ENCODE peak calls at places on chromosomes 13 and 19, in eight cellular contexts. One of them, this sample, is unnamed.
A peak's percentile ranks its signal among the peaks of the same experiment; 100 is the strongest.

GRCh38 chr19:6393982-6394412 is 1.0 kb upstream of the GTF2F1 start:
- DNase-seq in GM12865: no peak
- DNase-seq in HFF-Myc: no peak
- DNase-seq in stomach: no peak
- DNase-seq in lower lobe of right lung: no peak
- DNase-seq in AG04450: no peak
- DNase-seq in pancreas: peak; percentile 86
- DNase-seq in body of pancreas: no peak
- DNase-seq in this sample: no peak

GRCh38 chr13:112814905-112815585 is 125.2 kb downstream of the ATP11A start:
- DNase-seq in GM12865: no peak
- DNase-seq in HFF-Myc: no peak
- DNase-seq in stomach: peak; percentile 27
- DNase-seq in lower lobe of right lung: peak; percentile 62
- DNase-seq in AG04450: no peak
- DNase-seq in pancreas: no peak
- DNase-seq in body of pancreas: no peak
- DNase-seq in this sample: no peak

GRCh38 chr13:42066542-42066941 is 18.1 kb downstream of the DGKH start:
- DNase-seq in GM12865: no peak
- DNase-seq in HFF-Myc: no peak
- DNase-seq in stomach: no peak
- DNase-seq in lower lobe of right lung: no peak
- DNase-seq in AG04450: peak; percentile 84
- DNase-seq in pancreas: no peak
- DNase-seq in body of pancreas: no peak
- DNase-seq in this sample: peak; percentile 56

GRCh38 chr19:29685326-29685725 is 20.1 kb downstream of the PLEKHF1 start:
- DNase-seq in GM12865: no peak
- DNase-seq in HFF-Myc: no peak
- DNase-seq in stomach: no peak
- DNase-seq in lower lobe of right lung: no peak
- DNase-seq in AG04450: no peak
- DNase-seq in pancreas: no peak
- DNase-seq in body of pancreas: no peak
- DNase-seq in this sample: no peak

GRCh38 chr13:34467450-34468083 is 474.5 kb upstream of the NBEA start:
- DNase-seq in GM12865: no peak
- DNase-seq in HFF-Myc: no peak
- DNase-seq in stomach: no peak
- DNase-seq in lower lobe of right lung: no peak
- DNase-seq in AG04450: no peak
- DNase-seq in pancreas: no peak
- DNase-seq in body of pancreas: no peak
- DNase-seq in this sample: no peak

GRCh38 chr19:29622191-29623070 is 16.3 kb downstream of the POP4 start:
- DNase-seq in GM12865: peak; percentile 55
- DNase-seq in HFF-Myc: no peak
- DNase-seq in stomach: no peak
- DNase-seq in lower lobe of right lung: no peak
- DNase-seq in AG04450: no peak
- DNase-seq in pancreas: no peak
- DNase-seq in body of pancreas: no peak
- DNase-seq in this sample: no peak

GRCh38 chr13:73335226-73335625 is 276.4 kb downstream of the KLF5 start:
- DNase-seq in GM12865: peak; percentile 8
- DNase-seq in HFF-Myc: peak; percentile 71
- DNase-seq in stomach: no peak
- DNase-seq in lower lobe of right lung: no peak
- DNase-seq in AG04450: no peak
- DNase-seq in pancreas: no peak
- DNase-seq in body of pancreas: no peak
- DNase-seq in this sample: peak; percentile 56

GRCh38 chr19:32404939-32405430 is 585 bp upstream of the DPY19L3 start:
- DNase-seq in GM12865: no peak
- DNase-seq in HFF-Myc: no peak
- DNase-seq in stomach: peak; percentile 69
- DNase-seq in lower lobe of right lung: peak; percentile 77
- DNase-seq in AG04450: no peak
- DNase-seq in pancreas: peak; percentile 90
- DNase-seq in body of pancreas: peak; percentile 72
- DNase-seq in this sample: no peak

GRCh38 chr19:35031072-35031881 is 1.0 kb downstream of the SCN1B start:
- DNase-seq in GM12865: no peak
- DNase-seq in HFF-Myc: no peak
- DNase-seq in stomach: no peak
- DNase-seq in lower lobe of right lung: no peak
- DNase-seq in AG04450: no peak
- DNase-seq in pancreas: no peak
- DNase-seq in body of pancreas: no peak
- DNase-seq in this sample: no peak

GRCh38 chr13:98203641-98204326 is 26.7 kb upstream of the RNF113B start:
- DNase-seq in GM12865: no peak
- DNase-seq in HFF-Myc: no peak
- DNase-seq in stomach: no peak
- DNase-seq in lower lobe of right lung: no peak
- DNase-seq in AG04450: no peak
- DNase-seq in pancreas: no peak
- DNase-seq in body of pancreas: no peak
- DNase-seq in this sample: no peak

GRCh38 chr13:67078062-67078461 is 152.1 kb downstream of the PCDH9 start:
- DNase-seq in GM12865: no peak
- DNase-seq in HFF-Myc: no peak
- DNase-seq in stomach: no peak
- DNase-seq in lower lobe of right lung: no peak
- DNase-seq in AG04450: no peak
- DNase-seq in pancreas: no peak
- DNase-seq in body of pancreas: no peak
- DNase-seq in this sample: no peak

GRCh38 chr19:44984005-44984404 is 17.3 kb upstream of the RELB start:
- DNase-seq in GM12865: no peak
- DNase-seq in HFF-Myc: no peak
- DNase-seq in stomach: no peak
- DNase-seq in lower lobe of right lung: no peak
- DNase-seq in AG04450: no peak
- DNase-seq in pancreas: no peak
- DNase-seq in body of pancreas: no peak
- DNase-seq in this sample: no peak

GRCh38 chr19:32767951-32768679 is 48.5 kb downstream of the TDRD12 start:
- DNase-seq in GM12865: no peak
- DNase-seq in HFF-Myc: no peak
- DNase-seq in stomach: no peak
- DNase-seq in lower lobe of right lung: no peak
- DNase-seq in AG04450: no peak
- DNase-seq in pancreas: no peak
- DNase-seq in body of pancreas: no peak
- DNase-seq in this sample: no peak

GRCh38 chr19:29393915-29394460 is 131.8 kb upstream of the VSTM2B start:
- DNase-seq in GM12865: no peak
- DNase-seq in HFF-Myc: no peak
- DNase-seq in stomach: no peak
- DNase-seq in lower lobe of right lung: no peak
- DNase-seq in AG04450: no peak
- DNase-seq in pancreas: no peak
- DNase-seq in body of pancreas: no peak
- DNase-seq in this sample: no peak

DNA sequence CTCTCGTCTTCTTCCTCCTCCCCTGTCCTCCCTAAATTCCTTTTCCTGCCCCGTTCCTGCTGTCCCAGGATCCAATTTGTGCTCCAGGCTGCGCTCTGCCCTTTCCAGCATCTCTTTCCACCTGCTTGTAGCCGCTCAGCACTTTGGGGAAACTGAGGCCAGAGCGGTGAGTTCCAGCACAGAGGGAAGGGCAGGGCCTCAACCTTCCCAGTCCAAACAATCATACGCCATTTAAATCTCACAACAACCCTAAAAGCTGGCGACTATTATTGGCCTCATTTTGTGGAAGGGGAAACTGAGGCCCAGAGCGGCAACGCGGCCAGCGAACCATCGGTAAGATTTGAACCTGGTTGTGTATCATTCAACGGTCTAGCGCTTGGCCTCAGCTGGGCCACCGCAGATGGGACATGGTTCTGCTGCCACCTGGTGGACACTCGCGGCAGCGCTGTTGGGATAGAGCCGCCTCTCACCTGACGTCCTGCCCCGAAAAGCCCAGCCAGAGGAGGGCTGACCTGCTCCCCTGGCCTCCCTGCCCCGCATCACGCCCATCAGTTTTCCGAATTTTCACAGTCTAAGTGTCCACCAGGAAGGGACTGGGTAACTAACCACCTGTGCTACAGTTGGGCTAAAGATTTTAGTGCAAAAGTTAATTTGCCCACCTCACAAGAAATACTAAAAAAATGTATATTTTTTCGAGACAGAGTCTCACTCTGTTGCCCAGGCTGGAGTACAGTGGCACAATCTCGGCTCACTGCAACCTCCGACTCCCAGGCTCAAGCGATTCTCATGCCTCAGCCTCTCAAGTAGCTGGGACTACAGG is 4.2 kb upstream of the RPL18A start:
- DNase-seq in GM12865: peak; percentile 84
- DNase-seq in HFF-Myc: no peak
- DNase-seq in stomach: peak; percentile 93
- DNase-seq in lower lobe of right lung: peak; percentile 90
- DNase-seq in AG04450: no peak
- DNase-seq in pancreas: peak; percentile 94
- DNase-seq in body of pancreas: peak; percentile 91
- DNase-seq in this sample: no peak
- H3K4me3 ChIP-seq in GM12865: no peak overlapping the region
- H3K4me3 ChIP-seq in HFF-Myc: no peak overlapping the region
- H3K4me3 ChIP-seq in stomach: no peak overlapping the region
- H3K4me3 ChIP-seq in lower lobe of right lung: no peak overlapping the region
- H3K4me3 ChIP-seq in AG04450: no peak overlapping the region
- H3K4me3 ChIP-seq in pancreas: no peak overlapping the region
- H3K4me3 ChIP-seq in body of pancreas: no peak overlapping the region
- H3K4me3 ChIP-seq in this sample: no peak overlapping the region

GRCh38 chr19:49160450-49161189 is 3.0 kb downstream of the TRPM4 start:
- DNase-seq in GM12865: no peak
- DNase-seq in HFF-Myc: no peak
- DNase-seq in stomach: no peak
- DNase-seq in lower lobe of right lung: no peak
- DNase-seq in AG04450: no peak
- DNase-seq in pancreas: no peak
- DNase-seq in body of pancreas: no peak
- DNase-seq in this sample: no peak

GRCh38 chr19:49155005-49155826 is at the start of gene HRC:
- DNase-seq in GM12865: no peak
- DNase-seq in HFF-Myc: no peak
- DNase-seq in stomach: no peak
- DNase-seq in lower lobe of right lung: no peak
- DNase-seq in AG04450: no peak
- DNase-seq in pancreas: no peak
- DNase-seq in body of pancreas: no peak
- DNase-seq in this sample: no peak

GRCh38 chr19:49155830-49156346 is 692 bp upstream of the HRC start:
- DNase-seq in GM12865: no peak
- DNase-seq in HFF-Myc: no peak
- DNase-seq in stomach: no peak
- DNase-seq in lower lobe of right lung: no peak
- DNase-seq in AG04450: no peak
- DNase-seq in pancreas: no peak
- DNase-seq in body of pancreas: no peak
- DNase-seq in this sample: no peak

GRCh38 chr19:49154279-49154678 is 917 bp downstream of the HRC start:
- DNase-seq in GM12865: no peak
- DNase-seq in HFF-Myc: no peak
- DNase-seq in stomach: no peak
- DNase-seq in lower lobe of right lung: no peak
- DNase-seq in AG04450: no peak
- DNase-seq in pancreas: no peak
- DNase-seq in body of pancreas: no peak
- DNase-seq in this sample: no peak

DNA sequence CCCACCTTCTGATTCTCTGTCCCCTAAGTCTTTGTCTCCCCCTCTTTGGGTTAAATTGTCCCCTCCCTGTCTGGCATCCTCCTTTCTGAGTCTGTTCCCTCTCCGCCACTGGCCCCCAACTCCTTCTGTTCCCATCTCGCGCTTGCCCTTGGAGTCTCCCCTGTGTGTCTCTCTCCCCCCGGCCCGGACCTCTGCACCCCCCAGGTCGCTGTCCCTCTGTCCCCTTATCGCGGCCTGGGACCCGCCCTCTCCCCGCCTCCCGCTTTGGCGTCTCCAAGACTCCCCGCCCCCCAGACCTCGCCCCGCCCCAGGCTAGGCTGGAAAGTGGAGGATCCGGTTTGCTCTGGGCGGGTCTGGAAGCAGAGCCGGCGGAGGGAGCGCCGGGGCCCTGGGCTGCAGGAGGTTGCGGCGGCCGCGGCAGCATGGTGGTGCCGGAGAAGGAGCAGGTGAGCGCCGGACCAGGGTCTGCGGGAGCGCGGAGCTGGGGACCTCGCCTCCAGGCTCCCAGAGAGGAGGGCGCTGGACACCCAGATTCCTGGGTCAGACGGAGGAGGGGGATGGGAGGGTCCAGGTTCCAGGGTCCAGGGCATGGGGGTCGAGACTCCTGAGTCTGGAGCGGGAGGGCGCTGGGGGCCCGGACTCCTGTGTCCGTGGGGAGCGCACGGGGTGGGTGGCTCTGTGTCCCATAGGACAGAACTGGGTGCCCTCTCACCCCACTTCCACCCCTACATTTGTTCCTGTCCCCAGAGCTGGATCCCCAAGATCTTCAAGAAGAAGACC is at the start of gene TRPM4:
- DNase-seq in GM12865: no peak
- DNase-seq in HFF-Myc: no peak
- DNase-seq in stomach: peak; percentile 96
- DNase-seq in lower lobe of right lung: peak; percentile 94
- DNase-seq in AG04450: no peak
- DNase-seq in pancreas: peak; percentile 97
- DNase-seq in body of pancreas: peak; percentile 94
- DNase-seq in this sample: no peak
- H3K4me3 ChIP-seq in GM12865: no peak within 1 kb of the TSS
- H3K4me3 ChIP-seq in HFF-Myc: peak within 1 kb of the TSS; percentile 69
- H3K4me3 ChIP-seq in stomach: peak within 1 kb of the TSS; percentile 66
- H3K4me3 ChIP-seq in lower lobe of right lung: peak within 1 kb of the TSS; percentile 95
- H3K4me3 ChIP-seq in AG04450: peak within 1 kb of the TSS; percentile 94
- H3K4me3 ChIP-seq in pancreas: peak within 1 kb of the TSS; percentile 55
- H3K4me3 ChIP-seq in body of pancreas: peak within 1 kb of the TSS; percentile 88
- H3K4me3 ChIP-seq in this sample: peak within 1 kb of the TSS; percentile 89

GRCh38 chr13:40119852-40120251 is 464.4 kb downstream of the COG6 start:
- DNase-seq in GM12865: no peak
- DNase-seq in HFF-Myc: no peak
- DNase-seq in stomach: no peak
- DNase-seq in lower lobe of right lung: no peak
- DNase-seq in AG04450: no peak
- DNase-seq in pancreas: no peak
- DNase-seq in body of pancreas: no peak
- DNase-seq in this sample: no peak
- H3K4me3 ChIP-seq in GM12865: no peak overlapping the region
- H3K4me3 ChIP-seq in HFF-Myc: no peak overlapping the region
- H3K4me3 ChIP-seq in stomach: no peak overlapping the region
- H3K4me3 ChIP-seq in lower lobe of right lung: no peak overlapping the region
- H3K4me3 ChIP-seq in AG04450: no peak overlapping the region
- H3K4me3 ChIP-seq in pancreas: no peak overlapping the region
- H3K4me3 ChIP-seq in body of pancreas: no peak overlapping the region
- H3K4me3 ChIP-seq in this sample: no peak overlapping the region

DNA sequence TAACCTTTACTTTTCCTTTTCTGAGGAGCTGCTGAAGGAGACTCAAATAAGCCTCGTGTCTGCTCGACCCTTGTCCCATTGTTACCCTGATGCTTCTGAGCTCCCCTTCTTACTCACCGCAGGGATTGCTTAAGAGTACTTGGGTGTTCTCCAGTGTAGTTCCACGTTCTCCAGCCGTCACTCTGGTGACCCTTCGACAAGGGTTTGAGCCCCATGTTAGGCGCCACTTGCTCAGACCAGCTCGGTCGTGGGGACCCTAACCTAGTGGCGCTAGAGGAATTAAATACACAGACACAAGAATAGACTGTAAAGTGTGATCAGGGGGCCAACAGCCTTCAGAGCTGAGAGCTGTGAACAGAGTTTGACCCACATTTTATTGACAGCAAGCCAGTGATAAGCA is 10.3 kb downstream of the ZNF480 start:
- DNase-seq in GM12865: peak; percentile 35
- DNase-seq in HFF-Myc: no peak
- DNase-seq in stomach: no peak
- DNase-seq in lower lobe of right lung: no peak
- DNase-seq in AG04450: no peak
- DNase-seq in pancreas: no peak
- DNase-seq in body of pancreas: no peak
- DNase-seq in this sample: no peak
- H3K4me3 ChIP-seq in GM12865: no peak overlapping the region
- H3K4me3 ChIP-seq in HFF-Myc: no peak overlapping the region
- H3K4me3 ChIP-seq in stomach: no peak overlapping the region
- H3K4me3 ChIP-seq in lower lobe of right lung: no peak overlapping the region
- H3K4me3 ChIP-seq in AG04450: no peak overlapping the region
- H3K4me3 ChIP-seq in pancreas: no peak overlapping the region
- H3K4me3 ChIP-seq in body of pancreas: no peak overlapping the region
- H3K4me3 ChIP-seq in this sample: no peak overlapping the region